ENCODE peak calls at places on chromosome 17, in seven cellular contexts. C is breast epithelium, I is cardiac muscle cell, O is HCT116, P is IMR-90, Q is fibroblast of lung, J is neural progenitor cell. K is an unnamed sample.

GRCh38 chr17:65370669-65371126 is 190.8 kb downstream of the AXIN2 start:
- DNase-seq in C (no peak), I (no peak), O (no peak), P (no peak), Q (peak; percentile 24), J (peak; percentile 11), K (no peak)

GRCh38 chr17:5055543-5055942 is 20.3 kb upstream of the SLC52A1 start:
- DNase-seq in C (no peak), I (no peak), O (no peak), P (no peak), Q (no peak), J (no peak), K (no peak)

GRCh38 chr17:79506955-79507354 is 103.9 kb downstream of the RBFOX3 start:
- DNase-seq in C (no peak), I (no peak), O (no peak), P (no peak), Q (no peak), J (no peak), K (no peak)

GRCh38 chr17:32658470-32659418 is 172.0 kb downstream of the CDK5R1 start:
- DNase-seq in C (no peak), I (no peak), O (no peak), P (no peak), Q (no peak), J (no peak), K (no peak)

GRCh38 chr17:37744961-37745800 is at the start of gene HNF1B:
- DNase-seq in C (no peak), I (no peak), O (no peak), P (no peak), Q (no peak), J (peak; percentile 56), K (no peak)

GRCh38 chr17:81074875-81075274 is 39.9 kb downstream of the BAIAP2 start:
- DNase-seq in C (peak; percentile 79), I (no peak), O (no peak), P (no peak), Q (no peak), J (no peak), K (no peak)

GRCh38 chr17:35977509-35977908 is 3.8 kb downstream of the CCL16 start:
- DNase-seq in C (no peak), I (no peak), O (no peak), P (no peak), Q (no peak), J (no peak), K (no peak)

GRCh38 chr17:41521574-41522261 is 3.0 kb upstream of the KRT15 start:
- DNase-seq in C (peak; percentile 92), I (peak; percentile 67), O (peak; percentile 97), P (peak; percentile 91), Q (peak; percentile 56), J (no peak), K (no peak)

GRCh38 chr17:74417178-74418045 is 14.5 kb upstream of the GPRC5C start:
- DNase-seq in C (no peak), I (peak; percentile 40), O (peak; percentile 98), P (no peak), Q (no peak), J (no peak), K (no peak)

GRCh38 chr17:74610108-74610507 is 13.4 kb downstream of the CD300E start:
- DNase-seq in C (no peak), I (no peak), O (no peak), P (no peak), Q (no peak), J (peak; percentile 48), K (no peak)

GRCh38 chr17:55159251-55159650 is 105.5 kb upstream of the HLF start:
- DNase-seq in C (no peak), I (no peak), O (no peak), P (peak; percentile 58), Q (peak; percentile 57), J (no peak), K (no peak)

GRCh38 chr17:80839401-80839800 is 152.2 kb upstream of the CHMP6 start:
- DNase-seq in C (no peak), I (no peak), O (no peak), P (no peak), Q (peak; percentile 17), J (no peak), K (no peak)

GRCh38 chr17:11896199-11896598 is 101.1 kb downstream of the ZNF18 start:
- DNase-seq in C (no peak), I (no peak), O (no peak), P (no peak), Q (no peak), J (no peak), K (no peak)

GRCh38 chr17:72421128-72422092 is 300.6 kb downstream of the SOX9 start:
- DNase-seq in C (peak; percentile 77), I (peak; percentile 88), O (peak; percentile 99), P (peak; percentile 98), Q (peak; percentile 84), J (no peak), K (peak; percentile 97)

GRCh38 chr17:78379134-78379497 is 667 bp downstream of the PGS1 start:
- DNase-seq in C (no peak), I (peak; percentile 83), O (no peak), P (peak; percentile 95), Q (peak; percentile 83), J (no peak), K (no peak)

GRCh38 chr17:15341385-15341849 is at the start of gene TEKT3:
- DNase-seq in C (peak; percentile 83), I (peak; percentile 78), O (no peak), P (peak; percentile 55), Q (peak; percentile 66), J (peak; percentile 96), K (no peak)

GRCh38 chr17:55668581-55668980 is 54.1 kb downstream of the TMEM100 start:
- DNase-seq in C (no peak), I (no peak), O (no peak), P (no peak), Q (no peak), J (no peak), K (no peak)

GRCh38 chr17:40582328-40582901 is 17.1 kb upstream of the CCR7 start:
- DNase-seq in C (peak; percentile 94), I (no peak), O (no peak), P (no peak), Q (no peak), J (no peak), K (peak; percentile 61)

GRCh38 chr17:8338806-8339205 is 834 bp upstream of the ODF4 start:
- DNase-seq in C (no peak), I (no peak), O (no peak), P (no peak), Q (no peak), J (peak; percentile 28), K (no peak)

GRCh38 chr17:4003131-4003500 is 38.9 kb upstream of the ATP2A3 start:
- DNase-seq in C (no peak), I (no peak), O (no peak), P (no peak), Q (no peak), J (no peak), K (no peak)
- H3K27ac ChIP-seq in C (no peak overlapping the region), I (no peak overlapping the region), O (no peak overlapping the region), P (no peak overlapping the region), Q (no peak overlapping the region), J (no peak overlapping the region), K (no peak overlapping the region)

GRCh38 chr17:10623786-10624338 is 33.2 kb downstream of the MYH3 start:
- DNase-seq in C (no peak), I (no peak), O (no peak), P (no peak), Q (no peak), J (no peak), K (no peak)

GRCh38 chr17:10618202-10618635 is 38.9 kb downstream of the MYH3 start:
- DNase-seq in C (peak; percentile 49), I (peak; percentile 83), O (peak; percentile 68), P (peak; percentile 57), Q (peak; percentile 71), J (peak; percentile 87), K (peak; percentile 85)

GRCh38 chr17:10620823-10621222 is 36.3 kb downstream of the MYH3 start:
- DNase-seq in C (no peak), I (no peak), O (no peak), P (no peak), Q (no peak), J (no peak), K (no peak)

GRCh38 chr17:10622610-10623485 is 34.3 kb downstream of the MYH3 start:
- DNase-seq in C (peak; percentile 35), I (no peak), O (no peak), P (no peak), Q (no peak), J (no peak), K (no peak)

DNA sequence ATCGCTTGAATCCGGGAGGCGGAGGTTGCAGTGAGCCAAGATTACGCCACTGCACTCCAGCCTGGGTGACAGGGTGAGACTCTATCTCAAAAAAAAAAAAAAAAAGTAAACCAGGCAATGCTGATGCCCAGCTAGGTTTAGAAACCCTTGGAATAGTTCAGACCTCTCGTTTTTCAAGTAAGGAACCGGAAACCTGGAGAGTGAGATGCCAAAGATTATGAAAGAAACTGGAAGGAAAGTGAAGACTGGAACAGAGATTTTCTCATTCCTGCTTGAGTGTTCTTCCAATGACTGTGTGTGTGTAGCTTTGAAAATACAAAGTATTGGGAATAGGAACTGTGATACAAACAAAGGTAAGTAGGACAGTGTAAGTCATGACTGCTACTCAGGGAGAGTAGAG is 35.7 kb downstream of the MYH3 start:
- DNase-seq in C (no peak), I (no peak), O (no peak), P (no peak), Q (no peak), J (no peak), K (no peak)
- H3K4me3 ChIP-seq in C (no peak overlapping the region), I (no peak overlapping the region), O (no peak overlapping the region), P (no peak overlapping the region), Q (no peak overlapping the region), J (no peak overlapping the region), K (no peak overlapping the region)

GRCh38 chr17:64110436-64111152 is 19.4 kb downstream of the ERN1 start:
- DNase-seq in C (no peak), I (peak; percentile 18), O (no peak), P (no peak), Q (no peak), J (no peak), K (no peak)
- H3K4me1 ChIP-seq in C (no peaks in the 10 kb centered on the region), I (no peaks in the 10 kb centered on the region), O (peaks cover 7% of the 10 kb centered on the region), P (peaks cover 9% of the 10 kb centered on the region), Q (peaks cover 7% of the 10 kb centered on the region), J (peaks cover 5% of the 10 kb centered on the region), K (no peaks in the 10 kb centered on the region)

GRCh38 chr17:50274945-50275221 is 617 bp downstream of the TMEM92 start:
- DNase-seq in C (no peak), I (no peak), O (no peak), P (no peak), Q (no peak), J (no peak), K (no peak)

GRCh38 chr17:50274142-50274944 is at the start of gene TMEM92:
- DNase-seq in C (no peak), I (no peak), O (peak; percentile 62), P (no peak), Q (no peak), J (peak; percentile 90), K (peak; percentile 23)

GRCh38 chr17:50272246-50272645 is 2.0 kb upstream of the TMEM92 start:
- DNase-seq in C (no peak), I (no peak), O (no peak), P (no peak), Q (no peak), J (no peak), K (no peak)

GRCh38 chr17:50272711-50273653 is 1.3 kb upstream of the TMEM92 start:
- DNase-seq in C (no peak), I (peak; percentile 64), O (no peak), P (peak; percentile 27), Q (peak; percentile 60), J (peak; percentile 87), K (peak; percentile 48)

DNA sequence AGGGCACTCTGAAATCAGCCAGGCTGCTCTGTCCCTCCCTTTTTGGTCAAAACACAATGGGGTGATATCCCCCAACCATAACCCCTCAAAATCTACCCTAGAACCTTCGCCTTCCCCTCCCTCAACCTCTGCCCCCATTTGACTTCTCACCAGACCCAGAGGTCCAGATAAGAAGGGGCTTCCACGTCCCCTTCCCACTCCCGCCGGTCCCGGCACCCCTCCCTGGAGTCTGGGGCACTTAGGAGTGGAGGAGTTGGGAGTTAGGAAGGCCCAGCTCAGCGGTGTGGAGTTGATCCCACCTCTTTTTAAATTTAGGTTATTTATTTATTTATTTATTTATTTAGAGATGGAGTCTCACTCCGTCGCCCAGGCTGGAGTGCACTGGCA is 619 bp upstream of the TMEM92 start:
- DNase-seq in C (no peak), I (no peak), O (no peak), P (no peak), Q (no peak), J (no peak), K (no peak)
- H3K27ac ChIP-seq in C (peak overlapping the region; percentile 54), I (no peak overlapping the region), O (no peak overlapping the region), P (peak overlapping the region; percentile 73), Q (no peak overlapping the region), J (no peak overlapping the region), K (no peak overlapping the region)

K was measured in SJCRH30.